ENCODE peak calls at places on chromosome 12, in seven cellular contexts. H, N, F, Y, D, G and P are unnamed samples.

GRCh38 chr12:106644335-106645073 is 61.7 kb downstream of the RFX4 start:
- DNase-seq in H (no peak), N (no peak), F (no peak), Y (no peak), D (no peak), G (no peak), P (no peak)

GRCh38 chr12:92914170-92914569 is 14.9 kb downstream of the EEA1 start:
- DNase-seq in H (no peak), N (no peak), F (no peak), Y (no peak), D (no peak), G (no peak), P (no peak)

GRCh38 chr12:49540229-49541139 is 1.7 kb downstream of the KCNH3 start:
- DNase-seq in H (no peak), N (no peak), F (no peak), Y (no peak), D (no peak), G (no peak), P (no peak)

GRCh38 chr12:65823481-65824313 is 586 bp upstream of the HMGA2 start:
- DNase-seq in H (no peak), N (no peak), F (no peak), Y (peak), D (no peak), G (peak), P (peak)

GRCh38 chr12:89311703-89312293 is 40.5 kb downstream of the DUSP6 start:
- DNase-seq in H (no peak), N (no peak), F (no peak), Y (no peak), D (no peak), G (no peak), P (no peak)

GRCh38 chr12:4449862-4450222 is 4.2 kb upstream of the FGF6 start:
- DNase-seq in H (no peak), N (no peak), F (no peak), Y (no peak), D (no peak), G (no peak), P (no peak)

GRCh38 chr12:20369164-20370000 is 1.0 kb downstream of the PDE3A start:
- DNase-seq in H (peak), N (peak), F (peak), Y (peak), D (no peak), G (peak), P (peak)

GRCh38 chr12:111393700-111394275 is 11.9 kb upstream of the SH2B3 start:
- DNase-seq in H (peak), N (no peak), F (no peak), Y (no peak), D (no peak), G (no peak), P (peak)

GRCh38 chr12:102965281-102966155 is 8.0 kb downstream of the ASCL1 start:
- DNase-seq in H (peak), N (no peak), F (peak), Y (no peak), D (no peak), G (no peak), P (no peak)

GRCh38 chr12:96462571-96463280 is 26.7 kb upstream of the CFAP54 start:
- DNase-seq in H (no peak), N (no peak), F (no peak), Y (no peak), D (no peak), G (no peak), P (no peak)

GRCh38 chr12:113582521-113583218 is 111.0 kb upstream of the LHX5 start:
- DNase-seq in H (peak), N (no peak), F (no peak), Y (no peak), D (peak), G (no peak), P (no peak)

GRCh38 chr12:77010637-77011548 is 54.5 kb downstream of the E2F7 start:
- DNase-seq in H (peak), N (peak), F (peak), Y (peak), D (peak), G (peak), P (peak)

GRCh38 chr12:12398026-12398859 is 41.4 kb downstream of the BORCS5 start:
- DNase-seq in H (peak), N (no peak), F (no peak), Y (no peak), D (peak), G (peak), P (no peak)

GRCh38 chr12:96171905-96172304 is 22.3 kb upstream of the ELK3 start:
- DNase-seq in H (no peak), N (no peak), F (no peak), Y (no peak), D (no peak), G (no peak), P (no peak)

GRCh38 chr12:57518920-57519757 is 1.2 kb downstream of the DDIT3 start:
- DNase-seq in H (no peak), N (peak), F (no peak), Y (no peak), D (no peak), G (peak), P (no peak)

GRCh38 chr12:33752854-33753253 is 269.4 kb upstream of the ALG10 start:
- DNase-seq in H (peak), N (no peak), F (no peak), Y (no peak), D (peak), G (no peak), P (no peak)

GRCh38 chr12:72499244-72499643 is 227.1 kb downstream of the TRHDE start:
- DNase-seq in H (no peak), N (no peak), F (no peak), Y (no peak), D (no peak), G (no peak), P (no peak)

GRCh38 chr12:49912345-49912744 is 8.6 kb upstream of the FAIM2 start:
- DNase-seq in H (no peak), N (no peak), F (no peak), Y (no peak), D (no peak), G (no peak), P (no peak)

GRCh38 chr12:68648179-68648578 is 37.5 kb downstream of the RAP1B start:
- DNase-seq in H (no peak), N (no peak), F (no peak), Y (no peak), D (no peak), G (no peak), P (no peak)

GRCh38 chr12:103785243-103786031 is 55.6 kb downstream of the NT5DC3 start:
- DNase-seq in H (no peak), N (no peak), F (no peak), Y (no peak), D (no peak), G (peak), P (no peak)

GRCh38 chr12:124837958-124838803 is 25.5 kb downstream of the SCARB1 start:
- DNase-seq in H (peak), N (peak), F (peak), Y (no peak), D (peak), G (peak), P (peak)

GRCh38 chr12:5497329-5498058 is 65.6 kb downstream of the NTF3 start:
- DNase-seq in H (no peak), N (no peak), F (no peak), Y (no peak), D (no peak), G (no peak), P (no peak)

GRCh38 chr12:29640589-29641345 is 143.0 kb downstream of the TMTC1 start:
- DNase-seq in H (no peak), N (peak), F (no peak), Y (no peak), D (peak), G (no peak), P (no peak)

GRCh38 chr12:107761502-107761904 is 566 bp upstream of the PRDM4 start:
- DNase-seq in H (peak), N (no peak), F (no peak), Y (no peak), D (no peak), G (no peak), P (no peak)

GRCh38 chr12:109098142-109098652 is 800 bp downstream of the UNG start:
- DNase-seq in H (no peak), N (peak), F (no peak), Y (no peak), D (no peak), G (peak), P (no peak)

GRCh38 chr12:62698701-62699101 is 232.1 kb downstream of the MON2 start:
- DNase-seq in H (no peak), N (no peak), F (no peak), Y (no peak), D (peak), G (peak), P (peak)